ENCODE peak calls at places on chromosome 5, in five cellular contexts. F is NCI-H1694; P is islet precursor cell; Z is stimulated activated naive CD4-positive, alpha-beta T cell; M is T follicular helper cell. O is an unnamed sample.
A peak's percentile ranks its signal among the peaks of the same experiment; 100 is the strongest.

GRCh38 chr5:10896016-10896415 is 135.0 kb upstream of the DAP start:
- DNase-seq in F (no peak), P (no peak), Z (no peak), M (no peak), O (no peak)

GRCh38 chr5:178895615-178896571 is at the start of gene ZFP2:
- DNase-seq in F (no peak), P (peak; percentile 84), Z (peak; percentile 8), M (peak; percentile 5), O (peak; percentile 82)

GRCh38 chr5:150117945-150118560 is 31.7 kb upstream of the CSF1R start:
- DNase-seq in F (no peak), P (peak; percentile 45), Z (no peak), M (no peak), O (no peak)

GRCh38 chr5:94908889-94909480 is 290.5 kb downstream of the SLF1 start:
- DNase-seq in F (no peak), P (no peak), Z (no peak), M (no peak), O (peak; percentile 41)

GRCh38 chr5:132272341-132273210 is 15.1 kb downstream of the PDLIM4 start:
- DNase-seq in F (peak; percentile 30), P (peak; percentile 91), Z (peak; percentile 64), M (peak; percentile 33), O (peak; percentile 85)

GRCh38 chr5:127976991-127977717 is 106.4 kb upstream of the SLC12A2 start:
- DNase-seq in F (no peak), P (no peak), Z (no peak), M (no peak), O (no peak)

GRCh38 chr5:200985-201384 is 9.7 kb downstream of the LRRC14B start:
- DNase-seq in F (no peak), P (no peak), Z (no peak), M (no peak), O (no peak)

GRCh38 chr5:40754381-40755092 is 1.2 kb downstream of the TTC33 start:
- DNase-seq in F (no peak), P (no peak), Z (peak; percentile 75), M (no peak), O (peak; percentile 27)

GRCh38 chr5:2111569-2112105 is 228.9 kb upstream of the IRX4 start:
- DNase-seq in F (no peak), P (no peak), Z (no peak), M (no peak), O (no peak)

GRCh38 chr5:82308997-82309670 is 31.0 kb upstream of the RPS23 start:
- DNase-seq in F (no peak), P (no peak), Z (no peak), M (no peak), O (peak; percentile 57)

GRCh38 chr5:109953821-109954220 is 264.1 kb downstream of the MAN2A1 start:
- DNase-seq in F (no peak), P (no peak), Z (no peak), M (no peak), O (no peak)

GRCh38 chr5:1527533-1528205 is 3.9 kb upstream of the LPCAT1 start:
- DNase-seq in F (no peak), P (peak; percentile 18), Z (no peak), M (no peak), O (peak; percentile 49)

GRCh38 chr5:173330151-173330855 is 2.1 kb upstream of the STC2 start:
- DNase-seq in F (no peak), P (peak; percentile 59), Z (no peak), M (no peak), O (peak; percentile 44)

GRCh38 chr5:67494186-67494842 is 297.7 kb upstream of the CD180 start:
- DNase-seq in F (no peak), P (no peak), Z (no peak), M (no peak), O (no peak)

GRCh38 chr5:123717139-123717538 is 205.2 kb downstream of the CSNK1G3 start:
- DNase-seq in F (no peak), P (no peak), Z (no peak), M (no peak), O (no peak)

GRCh38 chr5:80255752-80256479 is at the start of gene SERINC5:
- DNase-seq in F (peak; percentile 59), P (peak; percentile 92), Z (peak; percentile 90), M (peak; percentile 80), O (peak; percentile 83)

GRCh38 chr5:172149073-172149472 is 39.0 kb downstream of the STK10 start:
- DNase-seq in F (no peak), P (no peak), Z (no peak), M (no peak), O (no peak)

GRCh38 chr5:115895821-115896220 is 54.1 kb downstream of the AP3S1 start:
- DNase-seq in F (no peak), P (no peak), Z (no peak), M (no peak), O (no peak)

GRCh38 chr5:139919308-139919707 is 123.7 kb downstream of the PSD2 start:
- DNase-seq in F (no peak), P (no peak), Z (no peak), M (no peak), O (no peak)

GRCh38 chr5:167295686-167296015 is 995.8 kb upstream of the WWC1 start:
- DNase-seq in F (no peak), P (no peak), Z (no peak), M (no peak), O (no peak)

GRCh38 chr5:60916646-60917045 is 28.2 kb downstream of the ERCC8 start:
- DNase-seq in F (no peak), P (no peak), Z (no peak), M (no peak), O (no peak)

GRCh38 chr5:44245936-44246335 is 143.3 kb downstream of the FGF10 start:
- DNase-seq in F (no peak), P (no peak), Z (no peak), M (no peak), O (no peak)

GRCh38 chr5:80941496-80941895 is 18.7 kb upstream of the RASGRF2 start:
- DNase-seq in F (no peak), P (no peak), Z (no peak), M (no peak), O (peak; percentile 59)

GRCh38 chr5:90747175-90747574 is 188.6 kb downstream of the ADGRV1 start:
- DNase-seq in F (no peak), P (peak; percentile 85), Z (no peak), M (no peak), O (no peak)

GRCh38 chr5:59483971-59484472 is 409.5 kb downstream of the PDE4D start:
- DNase-seq in F (no peak), P (peak; percentile 64), Z (no peak), M (no peak), O (peak; percentile 90)

GRCh38 chr5:62115009-62115408 is 191.0 kb upstream of the KIF2A start:
- DNase-seq in F (no peak), P (no peak), Z (no peak), M (no peak), O (no peak)

GRCh38 chr5:124745367-124746251 is 830 bp downstream of the ZNF608 start:
- DNase-seq in F (no peak), P (no peak), Z (no peak), M (no peak), O (no peak)

GRCh38 chr5:112226215-112226614 is 192.9 kb downstream of the EPB41L4A start:
- DNase-seq in F (no peak), P (no peak), Z (no peak), M (no peak), O (no peak)

GRCh38 chr5:1140188-1140817 is 28.4 kb upstream of the SLC12A7 start:
- DNase-seq in F (peak; percentile 86), P (peak; percentile 78), Z (peak; percentile 88), M (peak; percentile 67), O (peak; percentile 55)

GRCh38 chr5:42454216-42454995 is 31.2 kb downstream of the GHR start:
- DNase-seq in F (no peak), P (no peak), Z (no peak), M (no peak), O (no peak)

GRCh38 chr5:164735334-164735733 is 1229.9 kb downstream of the MAT2B start:
- DNase-seq in F (no peak), P (no peak), Z (no peak), M (no peak), O (no peak)

O was measured in mesendoderm.